ENCODE peak calls at places on chromosomes 4 and X, in seven cellular contexts. K is nephron progenitor cell, C is fibroblast of the aortic adventitia, S is GM23338, L is PC-3, T is neural crest cell, D is BJ. U is an unnamed sample.

GRCh38 chr4:3217266-3217665 is 31.7 kb upstream of the MSANTD1 start:
- DNase-seq in K (no peak), C (no peak), S (no peak), L (no peak), T (no peak), D (no peak), U (no peak)

GRCh38 chr4:151460434-151460833 is 51.5 kb downstream of the FHIP1A start:
- DNase-seq in K (no peak), C (no peak), S (no peak), L (no peak), T (no peak), D (no peak), U (no peak)

GRCh38 chr4:99811850-99812249 is 4.8 kb upstream of the DAPP1 start:
- DNase-seq in K (no peak), C (peak; percentile 40), S (peak; percentile 80), L (peak; percentile 60), T (no peak), D (no peak), U (no peak)

GRCh38 chrX:53190363-53190960 is 34.5 kb downstream of the KDM5C start:
- DNase-seq in K (peak; percentile 7), C (no peak), S (peak; percentile 67), L (no peak), T (no peak), D (no peak), U (peak; percentile 33)

GRCh38 chrX:134622056-134622812 is 36.0 kb downstream of the PLAC1 start:
- DNase-seq in K (no peak), C (peak; percentile 85), S (peak; percentile 47), L (peak; percentile 86), T (no peak), D (no peak), U (no peak)

GRCh38 chrX:153639177-153640044 is 7.6 kb upstream of the DUSP9 start:
- DNase-seq in K (no peak), C (no peak), S (no peak), L (no peak), T (no peak), D (no peak), U (no peak)

GRCh38 chr4:155854597-155855226 is 11.4 kb downstream of the ASIC5 start:
- DNase-seq in K (no peak), C (peak; percentile 30), S (no peak), L (no peak), T (no peak), D (peak; percentile 4), U (no peak)

GRCh38 chrX:82087699-82088098 is 885.8 kb downstream of the SH3BGRL start:
- DNase-seq in K (no peak), C (no peak), S (no peak), L (no peak), T (no peak), D (no peak), U (no peak)

GRCh38 chr4:142883433-142883832 is 37.3 kb upstream of the INPP4B start:
- DNase-seq in K (no peak), C (peak; percentile 2), S (peak; percentile 72), L (peak; percentile 23), T (no peak), D (no peak), U (no peak)

GRCh38 chr4:183729430-183730328 is 70.6 kb downstream of the TRAPPC11 start:
- DNase-seq in K (no peak), C (peak; percentile 48), S (no peak), L (no peak), T (no peak), D (no peak), U (no peak)

GRCh38 chr4:13347517-13348125 is 136.5 kb downstream of the RAB28 start:
- DNase-seq in K (no peak), C (no peak), S (no peak), L (peak; percentile 41), T (no peak), D (no peak), U (no peak)

GRCh38 chrX:2550288-2551020 is 49.7 kb upstream of the DHRSX start:
- DNase-seq in K (no peak), C (no peak), S (no peak), L (no peak), T (no peak), D (no peak), U (no peak)

GRCh38 chrX:69025802-69026301 is 139.4 kb downstream of the PJA1 start:
- DNase-seq in K (no peak), C (peak; percentile 23), S (no peak), L (peak; percentile 94), T (no peak), D (no peak), U (no peak)

GRCh38 chrX:72461766-72462165 is 110.9 kb downstream of the HDAC8 start:
- DNase-seq in K (no peak), C (peak; percentile 47), S (no peak), L (no peak), T (no peak), D (no peak), U (no peak)

GRCh38 chr4:144350706-144351105 is 210.2 kb upstream of the GYPA start:
- DNase-seq in K (no peak), C (peak; percentile 21), S (no peak), L (peak; percentile 14), T (no peak), D (no peak), U (no peak)

GRCh38 chrX:153961292-153961691 is 10.3 kb downstream of the HCFC1 start:
- DNase-seq in K (no peak), C (no peak), S (no peak), L (no peak), T (no peak), D (no peak), U (no peak)

GRCh38 chrX:129403974-129404669 is 119.2 kb downstream of the SMARCA1 start:
- DNase-seq in K (no peak), C (no peak), S (no peak), L (no peak), T (no peak), D (no peak), U (no peak)

GRCh38 chr4:8908206-8908893 is 36.7 kb upstream of the HMX1 start:
- DNase-seq in K (no peak), C (no peak), S (no peak), L (no peak), T (no peak), D (no peak), U (no peak)

DNA sequence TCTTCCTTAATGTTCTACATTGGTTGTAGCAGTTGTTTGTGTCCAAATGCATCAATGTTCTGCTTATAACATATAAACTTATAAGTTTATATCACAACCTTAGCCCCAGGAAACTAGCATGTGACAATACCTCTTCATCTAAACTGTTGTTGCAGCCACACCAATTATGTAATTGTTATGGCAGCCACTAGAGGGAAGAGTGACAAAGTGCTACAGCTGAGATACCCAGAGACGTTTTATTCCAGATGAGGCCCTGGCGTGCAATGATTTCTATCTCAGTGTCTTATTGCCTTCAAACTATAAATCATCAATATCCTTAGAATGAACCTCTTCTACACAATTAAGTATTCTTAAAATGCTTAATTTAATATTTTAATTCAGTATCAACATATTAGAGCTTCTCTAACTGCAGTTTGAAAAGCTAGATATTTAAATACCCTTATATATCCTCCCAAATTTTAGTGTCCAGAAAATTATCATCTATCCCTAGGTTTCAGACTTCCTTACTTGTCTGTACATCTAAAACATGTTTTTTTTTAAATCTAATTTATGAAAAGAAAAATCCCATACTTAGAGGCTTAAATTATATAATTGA is 171.6 kb downstream of the PCDH10 start:
- DNase-seq in K (peak; percentile 19), C (peak; percentile 3), S (peak; percentile 60), L (peak; percentile 52), T (peak; percentile 6), D (no peak), U (no peak)
- TF ChIP-seq CTCF in K (peak; percentile 75), C (peak; percentile 38), S (peak; percentile 79), L (peak; percentile 64), T (peak; percentile 79), D (peak; percentile 60), U (peak; percentile 81)

GRCh38 chrX:7168366-7168765 is 20.4 kb upstream of the PUDP start:
- DNase-seq in K (no peak), C (no peak), S (no peak), L (no peak), T (no peak), D (no peak), U (no peak)

GRCh38 chrX:7169627-7170026 is 21.7 kb upstream of the PUDP start:
- DNase-seq in K (no peak), C (no peak), S (no peak), L (no peak), T (no peak), D (no peak), U (no peak)

DNA sequence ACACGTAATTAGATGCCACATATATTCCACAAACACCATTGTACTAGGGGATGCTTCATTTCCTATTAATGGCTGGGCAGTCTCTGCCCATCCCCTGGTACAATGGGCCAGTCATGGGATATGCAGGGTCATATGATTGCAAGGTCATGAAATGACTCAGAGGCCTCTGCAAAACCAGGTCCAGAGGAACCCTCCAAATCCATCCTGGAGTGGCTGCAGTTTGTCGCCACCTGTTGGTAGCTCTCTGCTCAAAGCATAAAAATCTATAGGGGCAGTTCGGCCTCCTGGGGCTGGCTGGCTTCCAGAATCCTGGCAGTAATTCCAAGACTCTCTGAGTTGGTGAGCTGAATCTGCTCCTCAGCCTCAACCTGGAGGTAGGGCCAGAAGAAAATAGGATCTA is 22.9 kb upstream of the PUDP start:
- DNase-seq in K (peak; percentile 13), C (no peak), S (peak; percentile 35), L (peak; percentile 43), T (no peak), D (no peak), U (peak; percentile 19)
- TF ChIP-seq CTCF in K (peak; percentile 39), C (peak; percentile 9), S (peak; percentile 68), L (peak; percentile 59), T (peak; percentile 51), D (peak; percentile 7), U (no peak)

GRCh38 chr4:10589308-10589707 is 95.3 kb downstream of the CLNK start:
- DNase-seq in K (no peak), C (no peak), S (peak; percentile 12), L (no peak), T (no peak), D (no peak), U (no peak)

GRCh38 chr4:10589808-10590207 is 94.8 kb downstream of the CLNK start:
- DNase-seq in K (no peak), C (peak; percentile 28), S (no peak), L (no peak), T (no peak), D (no peak), U (no peak)

GRCh38 chr4:10587697-10588096 is 96.9 kb downstream of the CLNK start:
- DNase-seq in K (no peak), C (no peak), S (no peak), L (no peak), T (no peak), D (no peak), U (no peak)

GRCh38 chr4:10593130-10593529 is 91.4 kb downstream of the CLNK start:
- DNase-seq in K (no peak), C (no peak), S (peak; percentile 31), L (peak; percentile 5), T (no peak), D (no peak), U (no peak)

DNA sequence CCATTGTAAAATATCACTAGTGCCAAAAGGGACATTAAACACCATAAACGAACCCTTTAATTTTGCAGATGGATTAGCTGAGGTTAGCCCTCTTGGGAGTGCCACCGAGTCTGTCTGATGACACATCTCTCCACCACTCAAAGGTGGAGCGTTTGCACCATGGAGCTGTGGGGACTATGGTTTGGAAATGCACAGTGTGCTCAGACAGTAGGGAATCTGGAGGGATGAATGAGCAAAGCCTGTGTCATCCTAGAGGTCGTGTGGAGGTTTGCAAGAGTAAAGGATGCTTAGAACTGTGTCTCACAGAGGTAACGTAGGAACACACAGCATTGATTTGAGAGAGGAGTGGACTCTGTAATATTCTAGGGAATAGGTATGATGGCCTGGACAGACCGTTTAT is 93.7 kb downstream of the CLNK start:
- DNase-seq in K (no peak), C (peak; percentile 38), S (no peak), L (peak; percentile 62), T (no peak), D (no peak), U (no peak)
- TF ChIP-seq CTCF in K (no peak), C (no peak), S (no peak), L (peak; percentile 13), T (no peak), D (no peak), U (no peak)

GRCh38 chr4:18536420-18536819 is 514.9 kb upstream of the LCORL start:
- DNase-seq in K (no peak), C (no peak), S (peak; percentile 74), L (no peak), T (no peak), D (no peak), U (no peak)
- TF ChIP-seq CTCF in K (peak; percentile 19), C (no peak), S (peak; percentile 80), L (no peak), T (no peak), D (no peak), U (no peak)

U was measured in glutamatergic neuron.